ENCODE peak calls at places on chromosomes 3 and 15, in five cellular contexts. T is pancreas, P is kidney epithelial cell, H is psoas muscle, O is AG04449. S is an unnamed sample.

GRCh38 chr3:68057637-68058320 is 403.4 kb upstream of the SUCLG2 start:
- DNase-seq in P (no peak), T (no peak), H (no peak), O (no peak), S (no peak)

GRCh38 chr15:80309769-80310384 is 57.9 kb upstream of the CTXND1 start:
- DNase-seq in H (no peak), T (peak; percentile 18), P (no peak), O (peak; percentile 1), S (peak; percentile 2)

GRCh38 chr15:28957606-28958498 is 72.1 kb downstream of the APBA2 start:
- DNase-seq in H (no peak), T (no peak), O (no peak), P (no peak), S (no peak)

GRCh38 chr3:28294667-28295413 is 53.4 kb downstream of the CMC1 start:
- DNase-seq in T (no peak), O (no peak), P (no peak), H (no peak), S (no peak)

GRCh38 chr3:132843851-132844565 is 121.8 kb upstream of the NPHP3 start:
- DNase-seq in H (no peak), T (no peak), P (no peak), O (no peak), S (no peak)

GRCh38 chr15:58401276-58401675 is 30.5 kb upstream of the LIPC start:
- DNase-seq in H (no peak), T (no peak), O (no peak), P (no peak), S (no peak)

GRCh38 chr3:192816274-192816853 is 89.0 kb upstream of the FGF12 start:
- DNase-seq in O (no peak), H (no peak), P (no peak), T (peak; percentile 23), S (no peak)

GRCh38 chr3:67646586-67647234 is 7.7 kb downstream of the SUCLG2 start:
- DNase-seq in O (no peak), H (no peak), P (no peak), T (no peak), S (no peak)

GRCh38 chr15:78322243-78322642 is 17.9 kb upstream of the CRABP1 start:
- DNase-seq in O (no peak), H (no peak), P (no peak), T (no peak), S (no peak)

GRCh38 chr15:85717212-85717611 is 77.5 kb downstream of the KLHL25 start:
- DNase-seq in P (no peak), T (no peak), H (no peak), O (no peak), S (no peak)

GRCh38 chr15:74642328-74642723 is 26.7 kb downstream of the CLK3 start:
- DNase-seq in H (no peak), T (no peak), P (no peak), O (no peak), S (no peak)

GRCh38 chr3:196650740-196651311 is 11.3 kb downstream of the NRROS start:
- DNase-seq in T (no peak), P (peak; percentile 92), O (peak; percentile 92), H (no peak), S (peak; percentile 75)

GRCh38 chr15:67240235-67241131 is 14.0 kb downstream of the AAGAB start:
- DNase-seq in O (no peak), T (peak; percentile 41), P (no peak), H (no peak), S (no peak)

GRCh38 chr3:42900731-42901420 is 5.1 kb upstream of the ZNF662 start:
- DNase-seq in O (no peak), H (no peak), P (no peak), T (no peak), S (no peak)

GRCh38 chr3:129046037-129046731 is 14.4 kb upstream of the GP9 start:
- DNase-seq in T (no peak), H (peak; percentile 13), P (no peak), O (no peak), S (no peak)

GRCh38 chr15:88839146-88839545 is 35.9 kb downstream of the ACAN start:
- DNase-seq in T (no peak), P (no peak), H (no peak), O (no peak), S (no peak)

GRCh38 chr15:69390575-69390974 is 23.6 kb upstream of the KIF23 start:
- DNase-seq in T (no peak), O (peak; percentile 38), H (no peak), P (peak; percentile 63), S (no peak)

GRCh38 chr3:46896386-46896785 is 18.9 kb downstream of the PTH1R start:
- DNase-seq in H (peak; percentile 11), O (no peak), T (no peak), P (no peak), S (no peak)

GRCh38 chr15:45249125-45249780 is 2.8 kb upstream of the SLC28A2 start:
- DNase-seq in H (no peak), P (no peak), O (no peak), T (no peak), S (no peak)

GRCh38 chr15:86063328-86064180 is 16.1 kb upstream of the AGBL1 start:
- DNase-seq in T (no peak), H (no peak), O (no peak), P (no peak), S (no peak)

GRCh38 chr3:157271283-157271882 is 111.4 kb upstream of the CCNL1 start:
- DNase-seq in T (no peak), O (no peak), H (no peak), P (no peak), S (no peak)

GRCh38 chr3:6262035-6262434 is 598.9 kb upstream of the GRM7 start:
- DNase-seq in T (peak; percentile 8), O (no peak), P (no peak), H (no peak), S (no peak)

GRCh38 chr3:51974963-51975856 is at the start of gene ABHD14A:
- DNase-seq in T (peak; percentile 69), O (no peak), P (no peak), H (peak; percentile 76), S (no peak)

GRCh38 chr3:10366681-10367101 is 45.8 kb upstream of the SEC13 start:
- DNase-seq in O (peak; percentile 96), T (no peak), H (no peak), P (peak; percentile 97), S (peak; percentile 72)

GRCh38 chr3:146421814-146422748 is 47.3 kb downstream of the PLSCR2 start:
- DNase-seq in O (no peak), T (no peak), H (no peak), P (no peak), S (no peak)

GRCh38 chr3:193851416-193851815 is 258.4 kb downstream of the OPA1 start:
- DNase-seq in H (no peak), P (no peak), O (no peak), T (no peak), S (no peak)

GRCh38 chr15:79474252-79474651 is 42.1 kb downstream of the MINAR1 start:
- DNase-seq in T (no peak), O (peak; percentile 24), P (no peak), H (no peak), S (peak; percentile 42)

GRCh38 chr3:186162221-186162620 is 53.3 kb upstream of the ETV5 start:
- DNase-seq in H (peak; percentile 24), O (no peak), T (no peak), P (no peak), S (no peak)

GRCh38 chr3:52402706-52403270 is 42.1 kb downstream of the SEMA3G start:
- DNase-seq in O (no peak), H (no peak), P (no peak), T (no peak), S (no peak)

GRCh38 chr3:86840814-86841213 is 150.1 kb downstream of the VGLL3 start:
- DNase-seq in H (no peak), P (no peak), O (no peak), T (no peak), S (no peak)

GRCh38 chr15:88701561-88702095 is 62.8 kb downstream of the ISG20 start:
- DNase-seq in O (no peak), T (no peak), P (no peak), H (no peak), S (no peak)

GRCh38 chr3:187929115-187929828 is 184.0 kb upstream of the BCL6 start:
- DNase-seq in T (no peak), H (no peak), P (no peak), O (no peak), S (no peak)

GRCh38 chr3:102235679-102236078 is 199.1 kb upstream of the ZPLD1 start:
- DNase-seq in T (no peak), H (no peak), O (no peak), P (no peak), S (no peak)

GRCh38 chr3:355622-356021 is 159.1 kb downstream of the CHL1 start:
- DNase-seq in P (no peak), O (no peak), H (no peak), T (no peak), S (no peak)

GRCh38 chr3:40887012-40887411 is 312.3 kb upstream of the CTNNB1 start:
- DNase-seq in H (no peak), O (no peak), P (no peak), T (no peak), S (no peak)

GRCh38 chr15:62344806-62345539 is 179.9 kb upstream of the C2CD4B start:
- DNase-seq in H (no peak), T (peak; percentile 73), O (no peak), P (peak; percentile 56), S (no peak)

GRCh38 chr3:50620420-50620819 is 3.5 kb downstream of the MAPKAPK3 start:
- DNase-seq in H (peak; percentile 31), P (no peak), T (no peak), O (no peak), S (no peak)
- H3K4me3 ChIP-seq in H (peak overlapping the region; percentile 21), P (no peak overlapping the region), T (no peak overlapping the region), O (no peak overlapping the region), S (no peak overlapping the region)

DNA sequence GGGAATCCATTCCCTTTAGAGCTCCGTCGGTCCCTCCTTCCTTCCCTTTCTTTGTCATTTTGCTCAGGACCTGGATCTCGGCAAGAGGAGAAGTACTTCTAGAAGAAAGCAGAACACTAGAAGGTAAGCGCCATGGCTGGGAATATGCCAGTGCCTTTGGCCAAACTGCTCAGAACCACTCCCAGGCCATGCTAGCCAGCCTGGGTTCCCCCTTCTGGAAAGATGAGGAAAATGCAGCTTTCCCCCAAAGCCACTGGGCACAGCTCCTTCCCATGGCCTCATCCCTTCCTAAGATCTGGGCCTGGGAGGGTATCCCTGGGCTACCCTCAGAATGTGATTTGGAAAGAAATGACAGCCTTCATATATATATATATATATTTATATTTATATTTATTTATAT is 6.3 kb upstream of the ISL2 start:
- DNase-seq in H (no peak), P (no peak), T (peak; percentile 64), O (no peak), S (no peak)
- TF ChIP-seq CTCF in H (peak; percentile 55), P (peak; percentile 49), T (peak; percentile 11), O (peak; percentile 76), S (peak; percentile 78)

GRCh38 chr3:111956995-111957736 is 21.7 kb upstream of the ABHD10 start:
- DNase-seq in O (no peak), T (no peak), P (no peak), H (no peak), S (no peak)
- H3K4me3 ChIP-seq in O (no peak overlapping the region), T (no peak overlapping the region), P (no peak overlapping the region), H (no peak overlapping the region), S (no peak overlapping the region)

DNA sequence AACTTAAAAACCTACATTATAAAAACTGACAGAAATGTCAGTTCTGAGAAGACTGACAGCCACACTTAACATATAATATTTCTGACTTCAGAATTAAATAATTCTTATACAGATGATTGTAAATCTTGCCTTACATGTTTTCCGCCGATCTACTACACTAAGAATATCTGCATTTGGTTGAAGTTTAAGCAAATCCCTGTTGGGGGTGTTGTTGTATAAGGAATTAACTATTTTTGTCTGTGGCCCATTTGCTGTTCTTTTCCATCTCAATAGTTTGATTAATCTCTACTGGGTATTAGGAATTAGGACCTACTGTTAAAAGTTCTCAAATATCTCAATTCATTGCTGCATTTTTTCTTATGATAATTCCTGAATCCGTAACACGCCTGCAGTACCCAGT is 838.3 kb upstream of the ROBO1 start:
- DNase-seq in H (no peak), O (no peak), P (no peak), T (no peak), S (no peak)
- TF ChIP-seq CTCF in H (no peak), O (no peak), P (no peak), T (no peak), S (no peak)

S was measured in retinal pigment epithelial cell.